ENCODE peak calls at places on chromosome 11, in four cellular contexts. A is right cardiac atrium, B is HFF-Myc, T is HCT116. Z is an unnamed sample.

GRCh38 chr11:96322775-96323642 is 20.0 kb downstream of the MAML2 start:
- DNase-seq in A (no peak), B (no peak), T (no peak), Z (no peak)

GRCh38 chr11:104823638-104824037 is 74.6 kb downstream of the CASP12 start:
- DNase-seq in A (no peak), B (no peak), T (no peak), Z (no peak)

GRCh38 chr11:27926981-27927481 is 180.9 kb downstream of the KIF18A start:
- DNase-seq in A (no peak), B (peak; percentile 65), T (no peak), Z (no peak)

GRCh38 chr11:68311155-68312116 is 955 bp upstream of the LRP5 start:
- DNase-seq in A (peak; percentile 67), B (no peak), T (no peak), Z (no peak)

GRCh38 chr11:77096591-77097019 is 6.0 kb upstream of the OMP start:
- DNase-seq in A (no peak), B (no peak), T (no peak), Z (no peak)

GRCh38 chr11:125371451-125371935 is 124.6 kb downstream of the FEZ1 start:
- DNase-seq in A (no peak), B (no peak), T (no peak), Z (no peak)

GRCh38 chr11:3836903-3837302 is 3.9 kb downstream of the RHOG start:
- DNase-seq in A (peak; percentile 86), B (no peak), T (no peak), Z (no peak)

GRCh38 chr11:96055706-96056387 is 131.9 kb upstream of the MTMR2 start:
- DNase-seq in A (no peak), B (no peak), T (no peak), Z (no peak)

GRCh38 chr11:6320411-6321207 is at the start of gene CAVIN3:
- DNase-seq in A (peak; percentile 96), B (no peak), T (peak; percentile 48), Z (peak; percentile 94)

GRCh38 chr11:46827995-46828394 is 18.1 kb downstream of the CKAP5 start:
- DNase-seq in A (no peak), B (no peak), T (no peak), Z (no peak)

GRCh38 chr11:119586181-119586580 is 142.8 kb downstream of the NECTIN1 start:
- DNase-seq in A (no peak), B (no peak), T (no peak), Z (peak; percentile 33)

GRCh38 chr11:72569966-72570892 is 104.0 kb downstream of the PDE2A start:
- DNase-seq in A (no peak), B (peak; percentile 36), T (no peak), Z (no peak)

GRCh38 chr11:69292221-69292648 is 1.7 kb upstream of the MYEOV start:
- DNase-seq in A (no peak), B (no peak), T (no peak), Z (no peak)

GRCh38 chr11:83583953-83584352 is 297.8 kb upstream of the CCDC90B start:
- DNase-seq in A (no peak), B (peak; percentile 10), T (no peak), Z (no peak)

GRCh38 chr11:44805152-44805461 is 78.3 kb downstream of the TSPAN18 start:
- DNase-seq in A (no peak), B (no peak), T (no peak), Z (no peak)

GRCh38 chr11:133753150-133753549 is 92.2 kb downstream of the SPATA19 start:
- DNase-seq in A (no peak), B (no peak), T (no peak), Z (no peak)

GRCh38 chr11:79198203-79198897 is 242.5 kb downstream of the TENM4 start:
- DNase-seq in A (no peak), B (no peak), T (no peak), Z (no peak)

GRCh38 chr11:96307748-96308133 is 35.3 kb downstream of the MAML2 start:
- DNase-seq in A (no peak), B (peak; percentile 91), T (peak; percentile 84), Z (no peak)

GRCh38 chr11:76443254-76443935 is 1.4 kb upstream of the EMSY start:
- DNase-seq in A (no peak), B (no peak), T (no peak), Z (no peak)

GRCh38 chr11:46382644-46383403 is 1.4 kb downstream of the MDK start:
- DNase-seq in A (peak; percentile 57), B (no peak), T (no peak), Z (no peak)

GRCh38 chr11:575324-575995 is 810 bp upstream of the PHRF1 start:
- DNase-seq in A (no peak), B (no peak), T (peak; percentile 24), Z (no peak)

GRCh38 chr11:108897071-108897481 is 232.2 kb downstream of the DDX10 start:
- DNase-seq in A (no peak), B (no peak), T (peak; percentile 95), Z (no peak)

GRCh38 chr11:134437821-134438220 is 25.8 kb upstream of the B3GAT1 start:
- DNase-seq in A (no peak), B (no peak), T (no peak), Z (no peak)

GRCh38 chr11:67648140-67648795 is 2.3 kb downstream of the ACY3 start:
- DNase-seq in A (no peak), B (no peak), T (peak; percentile 59), Z (no peak)

GRCh38 chr11:32723332-32723731 is 71.1 kb downstream of the CCDC73 start:
- DNase-seq in A (no peak), B (no peak), T (no peak), Z (no peak)

GRCh38 chr11:13262096-13262495 is 15.5 kb upstream of the BMAL1 start:
- DNase-seq in A (no peak), B (no peak), T (peak; percentile 23), Z (no peak)

GRCh38 chr11:124717786-124718634 is 21.7 kb upstream of the NRGN start:
- DNase-seq in A (peak; percentile 66), B (no peak), T (no peak), Z (no peak)

GRCh38 chr11:97614571-97614970 is 1224.8 kb downstream of the JRKL start:
- DNase-seq in A (no peak), B (no peak), T (no peak), Z (no peak)

GRCh38 chr11:114257621-114258558 is 38.3 kb upstream of the NNMT start:
- DNase-seq in A (peak; percentile 91), B (no peak), T (no peak), Z (peak; percentile 85)

GRCh38 chr11:118791961-118792578 is 1.1 kb upstream of the DDX6 start:
- DNase-seq in A (no peak), B (no peak), T (no peak), Z (peak; percentile 76)

GRCh38 chr11:94279996-94280395 is 24.4 kb upstream of the IZUMO1R start:
- DNase-seq in A (no peak), B (no peak), T (no peak), Z (no peak)

GRCh38 chr11:2178906-2179494 is 7.4 kb upstream of the TH start:
- DNase-seq in A (no peak), B (no peak), T (peak; percentile 60), Z (no peak)

GRCh38 chr11:58058276-58059010 is 27.7 kb downstream of the OR6Q1 start:
- DNase-seq in A (peak; percentile 43), B (no peak), T (no peak), Z (no peak)

GRCh38 chr11:70503201-70503877 is 105.0 kb downstream of the CTTN start:
- DNase-seq in A (peak; percentile 16), B (no peak), T (no peak), Z (no peak)

GRCh38 chr11:126305699-126306098 is 1.8 kb downstream of the DCPS start:
- DNase-seq in A (no peak), B (no peak), T (no peak), Z (no peak)

GRCh38 chr11:66315921-66316811 is 678 bp downstream of the CD248 start:
- DNase-seq in A (peak; percentile 65), B (no peak), T (no peak), Z (no peak)
- H3K4me3 ChIP-seq in A (peak overlapping the region; percentile 47), B (peak overlapping the region; percentile 58), T (no peak overlapping the region), Z (peak overlapping the region; percentile 83)

DNA sequence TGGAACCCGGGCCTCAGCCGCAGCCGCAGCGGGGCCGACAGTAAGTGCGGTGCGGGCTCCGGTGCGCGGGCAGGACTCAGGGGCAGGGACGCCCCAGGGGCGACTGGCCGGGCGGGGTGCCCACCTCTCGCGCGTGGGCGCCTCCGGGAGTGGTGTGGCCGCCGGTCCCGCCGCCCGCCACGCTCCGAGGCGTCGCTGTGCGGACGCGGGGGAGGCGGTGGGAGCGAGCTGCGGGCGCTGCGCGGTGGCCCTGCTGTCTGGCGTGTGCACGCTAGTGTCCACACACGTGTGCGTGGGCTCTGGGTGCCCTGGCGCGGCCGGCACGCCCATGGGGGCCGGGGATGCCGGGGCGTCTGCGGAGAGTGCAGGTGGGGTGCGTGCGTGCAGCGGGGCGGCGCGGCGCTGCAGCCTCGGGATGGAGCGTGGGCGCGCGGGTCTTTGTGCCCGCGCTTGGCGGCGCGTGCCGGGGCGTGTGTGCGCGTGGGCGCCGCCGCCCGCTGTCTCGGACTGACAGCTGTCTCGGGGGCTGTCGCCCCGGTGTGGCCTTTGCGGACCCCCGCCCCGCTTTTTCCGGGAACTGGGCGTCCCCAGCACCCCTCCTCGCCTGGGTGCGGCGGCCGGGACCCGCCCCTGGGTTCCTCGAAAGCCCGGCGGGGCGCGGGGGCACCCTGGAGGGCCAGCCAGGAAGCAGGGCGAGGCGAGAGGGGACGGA is 800 bp downstream of the KCNK4 start:
- DNase-seq in A (no peak), B (no peak), T (no peak), Z (no peak)
- H3K4me3 ChIP-seq in A (peak overlapping the region; percentile 39), B (peak overlapping the region; percentile 9), T (no peak overlapping the region), Z (peak overlapping the region; percentile 65)

DNA sequence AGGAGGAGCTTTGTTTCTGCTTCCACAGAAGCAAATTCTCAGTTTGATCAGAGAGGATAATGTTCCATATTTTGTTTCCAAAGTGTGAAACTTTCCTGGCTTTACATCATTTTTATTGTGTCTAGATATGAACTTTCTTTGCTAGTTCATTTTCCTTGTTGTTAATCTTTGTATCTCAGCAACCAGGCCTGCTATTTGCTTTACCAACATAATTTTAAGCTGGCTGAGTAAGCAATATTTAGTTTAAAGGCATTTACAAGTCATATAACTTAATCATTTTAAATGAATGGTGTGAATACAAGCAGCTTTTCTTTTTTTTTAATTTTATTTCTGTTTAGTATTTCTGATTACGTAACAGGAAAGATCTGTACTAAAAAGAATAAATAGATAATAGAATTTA is 15.2 kb downstream of the NUCB2 start:
- DNase-seq in A (no peak), B (no peak), T (no peak), Z (no peak)
- H3K4me3 ChIP-seq in A (no peak overlapping the region), B (no peak overlapping the region), T (no peak overlapping the region), Z (no peak overlapping the region)

GRCh38 chr11:122852071-122852831 is 14.0 kb downstream of the CRTAM start:
- DNase-seq in A (no peak), B (no peak), T (no peak), Z (no peak)
- H3K4me3 ChIP-seq in A (no peak overlapping the region), B (no peak overlapping the region), T (no peak overlapping the region), Z (no peak overlapping the region)

DNA sequence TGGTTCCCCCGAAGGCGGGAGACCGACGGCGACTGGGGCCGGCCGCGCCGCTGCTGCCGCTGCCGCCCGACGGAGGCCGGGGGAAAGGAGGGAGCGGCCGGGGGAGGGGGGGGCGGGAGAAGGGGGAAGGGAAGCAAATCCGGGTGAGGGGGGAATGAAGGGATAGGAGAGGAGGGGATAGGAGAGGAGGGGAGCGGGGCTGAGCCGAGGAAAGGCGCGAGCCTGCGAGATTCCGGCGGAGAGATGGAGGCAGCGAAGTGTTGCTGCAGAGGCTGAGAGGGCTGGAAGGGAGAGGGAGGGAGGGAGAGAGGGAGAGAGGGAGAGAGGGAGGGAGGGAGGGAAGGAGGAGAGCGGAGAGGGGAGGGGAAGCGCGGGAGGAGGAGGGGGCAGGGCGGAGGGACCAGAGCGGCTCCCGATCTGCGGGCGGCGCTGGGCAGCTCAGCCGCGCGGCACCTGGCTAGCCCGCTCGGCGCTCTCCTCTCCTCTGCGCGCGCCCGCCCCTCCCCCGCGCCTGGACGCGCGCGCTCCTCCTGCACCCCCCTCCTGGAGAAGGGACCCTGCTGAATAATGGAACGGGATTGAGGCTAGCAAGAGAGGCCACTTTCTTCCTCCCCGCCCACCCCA is 52.4 kb downstream of the SLC22A12 start:
- DNase-seq in A (peak; percentile 72), B (no peak), T (no peak), Z (no peak)
- H3K4me3 ChIP-seq in A (peak overlapping the region; percentile 40), B (no peak overlapping the region), T (no peak overlapping the region), Z (peak overlapping the region; percentile 70)

Z was measured in coronary artery.